ENCODE peak calls at places on chromosomes 13 and 19, in ten cellular contexts. One of them, this sample, is unnamed.

GRCh38 chr19:44401108-44401786 is at the start of gene ZNF285:
- DNase-seq in AG04449: peak
- DNase-seq in IMR-90: peak
- DNase-seq in Calu3: peak
- DNase-seq in breast epithelium: peak
- DNase-seq in endodermal cell: peak
- DNase-seq in fibroblast of mammary gland: peak
- DNase-seq in GM12865: peak
- DNase-seq in mesothelial cell of epicardium: peak
- DNase-seq in lower leg skin: peak
- DNase-seq in this sample: peak

GRCh38 chr19:54156953-54157352 is 2.6 kb downstream of the LENG1 start:
- DNase-seq in mesothelial cell of epicardium: no peak
- DNase-seq in endodermal cell: no peak
- DNase-seq in GM12865: no peak
- DNase-seq in AG04449: no peak
- DNase-seq in breast epithelium: no peak
- DNase-seq in Calu3: no peak
- DNase-seq in fibroblast of mammary gland: no peak
- DNase-seq in IMR-90: no peak
- DNase-seq in lower leg skin: no peak
- DNase-seq in this sample: no peak

GRCh38 chr13:109904218-109904617 is 117.8 kb upstream of the IRS2 start:
- DNase-seq in endodermal cell: peak
- DNase-seq in AG04449: no peak
- DNase-seq in IMR-90: no peak
- DNase-seq in fibroblast of mammary gland: peak
- DNase-seq in Calu3: no peak
- DNase-seq in breast epithelium: no peak
- DNase-seq in GM12865: no peak
- DNase-seq in mesothelial cell of epicardium: no peak
- DNase-seq in lower leg skin: no peak
- DNase-seq in this sample: no peak

GRCh38 chr13:23510979-23511735 is 59.1 kb upstream of the TNFRSF19 start:
- DNase-seq in fibroblast of mammary gland: peak
- DNase-seq in GM12865: peak
- DNase-seq in Calu3: no peak
- DNase-seq in endodermal cell: peak
- DNase-seq in lower leg skin: no peak
- DNase-seq in mesothelial cell of epicardium: no peak
- DNase-seq in AG04449: no peak
- DNase-seq in IMR-90: peak
- DNase-seq in breast epithelium: no peak
- DNase-seq in this sample: peak

GRCh38 chr19:51788936-51789795 is 5.8 kb upstream of the FPR3 start:
- DNase-seq in GM12865: no peak
- DNase-seq in endodermal cell: no peak
- DNase-seq in lower leg skin: no peak
- DNase-seq in breast epithelium: no peak
- DNase-seq in IMR-90: no peak
- DNase-seq in Calu3: no peak
- DNase-seq in fibroblast of mammary gland: peak
- DNase-seq in AG04449: no peak
- DNase-seq in mesothelial cell of epicardium: no peak
- DNase-seq in this sample: no peak

GRCh38 chr19:49425922-49426592 is 869 bp downstream of the GFY start:
- DNase-seq in fibroblast of mammary gland: peak
- DNase-seq in IMR-90: no peak
- DNase-seq in lower leg skin: no peak
- DNase-seq in mesothelial cell of epicardium: peak
- DNase-seq in AG04449: no peak
- DNase-seq in Calu3: peak
- DNase-seq in GM12865: no peak
- DNase-seq in endodermal cell: peak
- DNase-seq in breast epithelium: no peak
- DNase-seq in this sample: peak

GRCh38 chr19:38617764-38618589 is at the start of gene MAP4K1:
- DNase-seq in Calu3: no peak
- DNase-seq in fibroblast of mammary gland: no peak
- DNase-seq in endodermal cell: peak
- DNase-seq in AG04449: no peak
- DNase-seq in lower leg skin: peak
- DNase-seq in IMR-90: no peak
- DNase-seq in breast epithelium: no peak
- DNase-seq in mesothelial cell of epicardium: no peak
- DNase-seq in GM12865: peak
- DNase-seq in this sample: peak

GRCh38 chr19:10683064-10683426 is 18.2 kb upstream of the QTRT1 start:
- DNase-seq in IMR-90: no peak
- DNase-seq in lower leg skin: no peak
- DNase-seq in AG04449: no peak
- DNase-seq in endodermal cell: no peak
- DNase-seq in Calu3: no peak
- DNase-seq in fibroblast of mammary gland: no peak
- DNase-seq in mesothelial cell of epicardium: no peak
- DNase-seq in GM12865: no peak
- DNase-seq in breast epithelium: no peak
- DNase-seq in this sample: no peak

GRCh38 chr13:52788011-52788410 is 48.4 kb upstream of the CNMD start:
- DNase-seq in fibroblast of mammary gland: no peak
- DNase-seq in IMR-90: no peak
- DNase-seq in AG04449: no peak
- DNase-seq in breast epithelium: no peak
- DNase-seq in GM12865: no peak
- DNase-seq in Calu3: no peak
- DNase-seq in endodermal cell: no peak
- DNase-seq in lower leg skin: no peak
- DNase-seq in mesothelial cell of epicardium: no peak
- DNase-seq in this sample: no peak

GRCh38 chr13:113103646-113104045 is 1.9 kb upstream of the F7 start:
- DNase-seq in AG04449: no peak
- DNase-seq in endodermal cell: no peak
- DNase-seq in lower leg skin: no peak
- DNase-seq in breast epithelium: no peak
- DNase-seq in GM12865: no peak
- DNase-seq in fibroblast of mammary gland: no peak
- DNase-seq in IMR-90: no peak
- DNase-seq in mesothelial cell of epicardium: no peak
- DNase-seq in Calu3: no peak
- DNase-seq in this sample: no peak

GRCh38 chr13:71867101-71867814 is at the start of gene DACH1:
- DNase-seq in Calu3: no peak
- DNase-seq in mesothelial cell of epicardium: peak
- DNase-seq in breast epithelium: peak
- DNase-seq in lower leg skin: no peak
- DNase-seq in IMR-90: peak
- DNase-seq in AG04449: no peak
- DNase-seq in endodermal cell: peak
- DNase-seq in GM12865: peak
- DNase-seq in fibroblast of mammary gland: peak
- DNase-seq in this sample: peak

GRCh38 chr19:1468274-1469199 is 10.5 kb downstream of the C19orf25 start:
- DNase-seq in AG04449: no peak
- DNase-seq in Calu3: peak
- DNase-seq in mesothelial cell of epicardium: no peak
- DNase-seq in breast epithelium: no peak
- DNase-seq in lower leg skin: no peak
- DNase-seq in IMR-90: peak
- DNase-seq in endodermal cell: peak
- DNase-seq in GM12865: peak
- DNase-seq in fibroblast of mammary gland: peak
- DNase-seq in this sample: no peak

GRCh38 chr19:16627194-16627927 is 643 bp downstream of the MED26 start:
- DNase-seq in endodermal cell: peak
- DNase-seq in mesothelial cell of epicardium: peak
- DNase-seq in GM12865: no peak
- DNase-seq in Calu3: no peak
- DNase-seq in lower leg skin: peak
- DNase-seq in AG04449: no peak
- DNase-seq in fibroblast of mammary gland: no peak
- DNase-seq in breast epithelium: no peak
- DNase-seq in IMR-90: no peak
- DNase-seq in this sample: no peak

GRCh38 chr19:5563008-5563431 is 4.7 kb downstream of the TINCR start:
- DNase-seq in mesothelial cell of epicardium: no peak
- DNase-seq in endodermal cell: peak
- DNase-seq in breast epithelium: no peak
- DNase-seq in IMR-90: no peak
- DNase-seq in fibroblast of mammary gland: no peak
- DNase-seq in Calu3: no peak
- DNase-seq in AG04449: no peak
- DNase-seq in GM12865: no peak
- DNase-seq in lower leg skin: no peak
- DNase-seq in this sample: no peak

GRCh38 chr19:33201473-33201872 is 7.3 kb downstream of the LRP3 start:
- DNase-seq in endodermal cell: no peak
- DNase-seq in IMR-90: no peak
- DNase-seq in lower leg skin: no peak
- DNase-seq in mesothelial cell of epicardium: no peak
- DNase-seq in breast epithelium: no peak
- DNase-seq in GM12865: no peak
- DNase-seq in AG04449: no peak
- DNase-seq in Calu3: no peak
- DNase-seq in fibroblast of mammary gland: no peak
- DNase-seq in this sample: no peak

GRCh38 chr13:37942929-37943328 is 73.4 kb upstream of the TRPC4 start:
- DNase-seq in Calu3: no peak
- DNase-seq in mesothelial cell of epicardium: no peak
- DNase-seq in GM12865: no peak
- DNase-seq in endodermal cell: no peak
- DNase-seq in IMR-90: no peak
- DNase-seq in breast epithelium: no peak
- DNase-seq in AG04449: no peak
- DNase-seq in fibroblast of mammary gland: no peak
- DNase-seq in lower leg skin: no peak
- DNase-seq in this sample: no peak

GRCh38 chr13:37945651-37946575 is 76.3 kb upstream of the TRPC4 start:
- DNase-seq in lower leg skin: no peak
- DNase-seq in Calu3: no peak
- DNase-seq in fibroblast of mammary gland: no peak
- DNase-seq in endodermal cell: no peak
- DNase-seq in AG04449: no peak
- DNase-seq in GM12865: no peak
- DNase-seq in mesothelial cell of epicardium: no peak
- DNase-seq in breast epithelium: no peak
- DNase-seq in IMR-90: no peak
- DNase-seq in this sample: no peak

GRCh38 chr13:37947419-37948140 is 78.0 kb upstream of the TRPC4 start:
- DNase-seq in lower leg skin: no peak
- DNase-seq in AG04449: no peak
- DNase-seq in mesothelial cell of epicardium: no peak
- DNase-seq in endodermal cell: no peak
- DNase-seq in Calu3: no peak
- DNase-seq in breast epithelium: no peak
- DNase-seq in GM12865: no peak
- DNase-seq in IMR-90: no peak
- DNase-seq in fibroblast of mammary gland: no peak
- DNase-seq in this sample: no peak

GRCh38 chr13:37944476-37945442 is 75.2 kb upstream of the TRPC4 start:
- DNase-seq in GM12865: no peak
- DNase-seq in lower leg skin: no peak
- DNase-seq in IMR-90: peak
- DNase-seq in breast epithelium: no peak
- DNase-seq in mesothelial cell of epicardium: no peak
- DNase-seq in AG04449: no peak
- DNase-seq in fibroblast of mammary gland: no peak
- DNase-seq in endodermal cell: peak
- DNase-seq in Calu3: no peak
- DNase-seq in this sample: no peak
- TF ChIP-seq CTCF in GM12865: no peak
- TF ChIP-seq CTCF in lower leg skin: no peak
- TF ChIP-seq CTCF in IMR-90: no peak
- TF ChIP-seq CTCF in breast epithelium: no peak
- TF ChIP-seq CTCF in mesothelial cell of epicardium: no peak
- TF ChIP-seq CTCF in AG04449: no peak
- TF ChIP-seq CTCF in fibroblast of mammary gland: no peak
- TF ChIP-seq CTCF in endodermal cell: no peak
- TF ChIP-seq CTCF in Calu3: no peak
- TF ChIP-seq CTCF in this sample: no peak

GRCh38 chr13:21625366-21625765 is 21.4 kb upstream of the MICU2 start:
- DNase-seq in endodermal cell: no peak
- DNase-seq in breast epithelium: no peak
- DNase-seq in mesothelial cell of epicardium: no peak
- DNase-seq in IMR-90: peak
- DNase-seq in AG04449: no peak
- DNase-seq in Calu3: peak
- DNase-seq in lower leg skin: no peak
- DNase-seq in fibroblast of mammary gland: peak
- DNase-seq in GM12865: peak
- DNase-seq in this sample: peak
- TF ChIP-seq CTCF in endodermal cell: peak
- TF ChIP-seq CTCF in breast epithelium: peak
- TF ChIP-seq CTCF in mesothelial cell of epicardium: no peak
- TF ChIP-seq CTCF in IMR-90: peak
- TF ChIP-seq CTCF in AG04449: no peak
- TF ChIP-seq CTCF in Calu3: no peak
- TF ChIP-seq CTCF in lower leg skin: no peak
- TF ChIP-seq CTCF in fibroblast of mammary gland: peak
- TF ChIP-seq CTCF in GM12865: peak
- TF ChIP-seq CTCF in this sample: peak

GRCh38 chr13:77016888-77017623 is 9.9 kb downstream of the FBXL3 start:
- DNase-seq in IMR-90: no peak
- DNase-seq in GM12865: no peak
- DNase-seq in mesothelial cell of epicardium: no peak
- DNase-seq in AG04449: no peak
- DNase-seq in breast epithelium: no peak
- DNase-seq in Calu3: no peak
- DNase-seq in fibroblast of mammary gland: no peak
- DNase-seq in lower leg skin: no peak
- DNase-seq in endodermal cell: no peak
- DNase-seq in this sample: no peak
- TF ChIP-seq CTCF in IMR-90: no peak
- TF ChIP-seq CTCF in GM12865: no peak
- TF ChIP-seq CTCF in mesothelial cell of epicardium: no peak
- TF ChIP-seq CTCF in AG04449: no peak
- TF ChIP-seq CTCF in breast epithelium: no peak
- TF ChIP-seq CTCF in Calu3: no peak
- TF ChIP-seq CTCF in fibroblast of mammary gland: no peak
- TF ChIP-seq CTCF in lower leg skin: no peak
- TF ChIP-seq CTCF in endodermal cell: peak
- TF ChIP-seq CTCF in this sample: no peak

DNA sequence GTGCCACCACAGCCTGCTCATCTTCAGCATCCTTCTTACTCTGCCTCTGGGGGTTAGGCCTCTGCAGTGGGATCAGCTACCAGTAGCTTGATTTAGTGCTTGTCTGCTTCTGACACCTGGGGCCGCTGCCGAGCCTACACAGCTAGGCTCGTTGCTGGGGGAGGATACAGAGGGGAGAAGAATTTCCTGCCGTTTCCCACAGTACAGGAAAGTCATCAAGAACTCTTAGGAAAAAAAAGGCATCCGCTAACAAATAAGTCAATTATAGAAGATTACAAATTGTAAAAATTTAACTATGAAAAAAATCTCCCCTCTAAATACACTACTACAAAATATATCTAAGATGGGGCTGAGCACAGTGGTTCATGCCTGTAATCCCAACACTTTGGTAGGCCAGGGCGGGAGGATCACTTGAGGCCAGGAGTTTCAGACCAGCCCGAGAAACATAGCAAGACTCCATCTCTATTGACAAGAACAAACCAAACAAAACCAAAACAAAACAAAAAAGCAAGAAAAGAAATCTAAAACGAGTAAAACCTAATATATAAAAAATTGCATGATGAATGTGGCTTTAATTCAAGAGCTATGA is 26.7 kb downstream of the LATS2 start:
- DNase-seq in mesothelial cell of epicardium: no peak
- DNase-seq in breast epithelium: no peak
- DNase-seq in AG04449: no peak
- DNase-seq in fibroblast of mammary gland: peak
- DNase-seq in IMR-90: no peak
- DNase-seq in endodermal cell: no peak
- DNase-seq in lower leg skin: peak
- DNase-seq in Calu3: peak
- DNase-seq in GM12865: no peak
- DNase-seq in this sample: peak
- TF ChIP-seq CTCF in mesothelial cell of epicardium: no peak
- TF ChIP-seq CTCF in breast epithelium: no peak
- TF ChIP-seq CTCF in AG04449: no peak
- TF ChIP-seq CTCF in fibroblast of mammary gland: peak
- TF ChIP-seq CTCF in IMR-90: peak
- TF ChIP-seq CTCF in endodermal cell: peak
- TF ChIP-seq CTCF in lower leg skin: no peak
- TF ChIP-seq CTCF in Calu3: no peak
- TF ChIP-seq CTCF in GM12865: no peak
- TF ChIP-seq CTCF in this sample: no peak